ENCODE peak calls at places on chromosomes 13 and 19, in five cellular contexts. One of them, this sample, is unnamed.

GRCh38 chr13:24168392-24168750 is 7.9 kb downstream of the SPATA13 start:
- DNase-seq in stimulated activated CD4-positive, alpha-beta T cell treated with anti-CD3 and anti-CD28 coated beads, Interleukin-2, amount 100 ng/mL, for 48 hours: no peak
- DNase-seq in gastrocnemius medialis: no peak
- DNase-seq in activated CD4-positive, CD25-positive, alpha-beta regulatory T cell: no peak
- DNase-seq in bronchial epithelial cell: no peak
- DNase-seq in this sample: no peak

GRCh38 chr19:28313633-28314032 is 899.3 kb downstream of the UQCRFS1 start:
- DNase-seq in bronchial epithelial cell: no peak
- DNase-seq in activated CD4-positive, CD25-positive, alpha-beta regulatory T cell: no peak
- DNase-seq in gastrocnemius medialis: no peak
- DNase-seq in stimulated activated CD4-positive, alpha-beta T cell treated with anti-CD3 and anti-CD28 coated beads, Interleukin-2, amount 100 ng/mL, for 48 hours: no peak
- DNase-seq in this sample: no peak

GRCh38 chr13:41962994-41963393 is 2.1 kb upstream of the VWA8 start:
- DNase-seq in bronchial epithelial cell: peak; percentile 99
- DNase-seq in activated CD4-positive, CD25-positive, alpha-beta regulatory T cell: no peak
- DNase-seq in stimulated activated CD4-positive, alpha-beta T cell treated with anti-CD3 and anti-CD28 coated beads, Interleukin-2, amount 100 ng/mL, for 48 hours: no peak
- DNase-seq in gastrocnemius medialis: no peak
- DNase-seq in this sample: no peak

GRCh38 chr19:55348317-55349034 is 6.0 kb downstream of the COX6B2 start:
- DNase-seq in stimulated activated CD4-positive, alpha-beta T cell treated with anti-CD3 and anti-CD28 coated beads, Interleukin-2, amount 100 ng/mL, for 48 hours: no peak
- DNase-seq in activated CD4-positive, CD25-positive, alpha-beta regulatory T cell: no peak
- DNase-seq in bronchial epithelial cell: no peak
- DNase-seq in gastrocnemius medialis: no peak
- DNase-seq in this sample: no peak

GRCh38 chr13:75770164-75771145 is 134.3 kb downstream of the LMO7 start:
- DNase-seq in bronchial epithelial cell: peak; percentile 64
- DNase-seq in stimulated activated CD4-positive, alpha-beta T cell treated with anti-CD3 and anti-CD28 coated beads, Interleukin-2, amount 100 ng/mL, for 48 hours: no peak
- DNase-seq in activated CD4-positive, CD25-positive, alpha-beta regulatory T cell: no peak
- DNase-seq in gastrocnemius medialis: no peak
- DNase-seq in this sample: no peak

GRCh38 chr19:53908933-53909415 is at the start of gene CACNG7:
- DNase-seq in gastrocnemius medialis: no peak
- DNase-seq in activated CD4-positive, CD25-positive, alpha-beta regulatory T cell: no peak
- DNase-seq in stimulated activated CD4-positive, alpha-beta T cell treated with anti-CD3 and anti-CD28 coated beads, Interleukin-2, amount 100 ng/mL, for 48 hours: no peak
- DNase-seq in bronchial epithelial cell: no peak
- DNase-seq in this sample: peak; percentile 57

GRCh38 chr19:54136086-54136863 is 1.3 kb upstream of the CNOT3 start:
- DNase-seq in activated CD4-positive, CD25-positive, alpha-beta regulatory T cell: no peak
- DNase-seq in bronchial epithelial cell: peak; percentile 29
- DNase-seq in gastrocnemius medialis: no peak
- DNase-seq in stimulated activated CD4-positive, alpha-beta T cell treated with anti-CD3 and anti-CD28 coated beads, Interleukin-2, amount 100 ng/mL, for 48 hours: no peak
- DNase-seq in this sample: no peak

GRCh38 chr13:48370815-48371214 is 42.1 kb downstream of the LPAR6 start:
- DNase-seq in activated CD4-positive, CD25-positive, alpha-beta regulatory T cell: no peak
- DNase-seq in bronchial epithelial cell: no peak
- DNase-seq in gastrocnemius medialis: no peak
- DNase-seq in stimulated activated CD4-positive, alpha-beta T cell treated with anti-CD3 and anti-CD28 coated beads, Interleukin-2, amount 100 ng/mL, for 48 hours: no peak
- DNase-seq in this sample: no peak

GRCh38 chr13:26503826-26504594 is 53.5 kb upstream of the WASF3 start:
- DNase-seq in activated CD4-positive, CD25-positive, alpha-beta regulatory T cell: no peak
- DNase-seq in bronchial epithelial cell: no peak
- DNase-seq in gastrocnemius medialis: no peak
- DNase-seq in stimulated activated CD4-positive, alpha-beta T cell treated with anti-CD3 and anti-CD28 coated beads, Interleukin-2, amount 100 ng/mL, for 48 hours: no peak
- DNase-seq in this sample: no peak

GRCh38 chr13:59064042-59064441 is 1099.7 kb downstream of the DIAPH3 start:
- DNase-seq in gastrocnemius medialis: no peak
- DNase-seq in bronchial epithelial cell: no peak
- DNase-seq in activated CD4-positive, CD25-positive, alpha-beta regulatory T cell: no peak
- DNase-seq in stimulated activated CD4-positive, alpha-beta T cell treated with anti-CD3 and anti-CD28 coated beads, Interleukin-2, amount 100 ng/mL, for 48 hours: no peak
- DNase-seq in this sample: no peak

GRCh38 chr13:24683833-24684599 is 3.8 kb downstream of the ATP12A start:
- DNase-seq in bronchial epithelial cell: peak; percentile 15
- DNase-seq in activated CD4-positive, CD25-positive, alpha-beta regulatory T cell: peak; percentile 40
- DNase-seq in stimulated activated CD4-positive, alpha-beta T cell treated with anti-CD3 and anti-CD28 coated beads, Interleukin-2, amount 100 ng/mL, for 48 hours: peak; percentile 65
- DNase-seq in gastrocnemius medialis: peak; percentile 24
- DNase-seq in this sample: peak; percentile 59

GRCh38 chr19:15439078-15439799 is 10.5 kb downstream of the WIZ start:
- DNase-seq in stimulated activated CD4-positive, alpha-beta T cell treated with anti-CD3 and anti-CD28 coated beads, Interleukin-2, amount 100 ng/mL, for 48 hours: no peak
- DNase-seq in bronchial epithelial cell: no peak
- DNase-seq in gastrocnemius medialis: no peak
- DNase-seq in activated CD4-positive, CD25-positive, alpha-beta regulatory T cell: no peak
- DNase-seq in this sample: no peak

GRCh38 chr13:41007359-41008118 is 11.6 kb downstream of the ELF1 start:
- DNase-seq in gastrocnemius medialis: no peak
- DNase-seq in bronchial epithelial cell: peak; percentile 62
- DNase-seq in activated CD4-positive, CD25-positive, alpha-beta regulatory T cell: no peak
- DNase-seq in stimulated activated CD4-positive, alpha-beta T cell treated with anti-CD3 and anti-CD28 coated beads, Interleukin-2, amount 100 ng/mL, for 48 hours: no peak
- DNase-seq in this sample: no peak

GRCh38 chr13:108957369-108958012 is 328.1 kb downstream of the MYO16 start:
- DNase-seq in stimulated activated CD4-positive, alpha-beta T cell treated with anti-CD3 and anti-CD28 coated beads, Interleukin-2, amount 100 ng/mL, for 48 hours: no peak
- DNase-seq in bronchial epithelial cell: peak; percentile 92
- DNase-seq in activated CD4-positive, CD25-positive, alpha-beta regulatory T cell: no peak
- DNase-seq in gastrocnemius medialis: no peak
- DNase-seq in this sample: no peak

GRCh38 chr13:39951301-39951700 is 295.8 kb downstream of the COG6 start:
- DNase-seq in activated CD4-positive, CD25-positive, alpha-beta regulatory T cell: no peak
- DNase-seq in stimulated activated CD4-positive, alpha-beta T cell treated with anti-CD3 and anti-CD28 coated beads, Interleukin-2, amount 100 ng/mL, for 48 hours: no peak
- DNase-seq in gastrocnemius medialis: no peak
- DNase-seq in bronchial epithelial cell: no peak
- DNase-seq in this sample: no peak

GRCh38 chr13:99103536-99103935 is 97.1 kb upstream of the UBAC2 start:
- DNase-seq in activated CD4-positive, CD25-positive, alpha-beta regulatory T cell: no peak
- DNase-seq in bronchial epithelial cell: no peak
- DNase-seq in gastrocnemius medialis: no peak
- DNase-seq in stimulated activated CD4-positive, alpha-beta T cell treated with anti-CD3 and anti-CD28 coated beads, Interleukin-2, amount 100 ng/mL, for 48 hours: no peak
- DNase-seq in this sample: no peak

GRCh38 chr13:81686877-81687276 is 1346.0 kb upstream of the SPRY2 start:
- DNase-seq in stimulated activated CD4-positive, alpha-beta T cell treated with anti-CD3 and anti-CD28 coated beads, Interleukin-2, amount 100 ng/mL, for 48 hours: no peak
- DNase-seq in bronchial epithelial cell: peak; percentile 44
- DNase-seq in gastrocnemius medialis: no peak
- DNase-seq in activated CD4-positive, CD25-positive, alpha-beta regulatory T cell: no peak
- DNase-seq in this sample: no peak

GRCh38 chr13:114129649-114130062 is 2.8 kb downstream of the RASA3 start:
- DNase-seq in gastrocnemius medialis: no peak
- DNase-seq in activated CD4-positive, CD25-positive, alpha-beta regulatory T cell: no peak
- DNase-seq in stimulated activated CD4-positive, alpha-beta T cell treated with anti-CD3 and anti-CD28 coated beads, Interleukin-2, amount 100 ng/mL, for 48 hours: no peak
- DNase-seq in bronchial epithelial cell: no peak
- DNase-seq in this sample: no peak

GRCh38 chr13:97275775-97276501 is 53.8 kb downstream of the MBNL2 start:
- DNase-seq in bronchial epithelial cell: no peak
- DNase-seq in stimulated activated CD4-positive, alpha-beta T cell treated with anti-CD3 and anti-CD28 coated beads, Interleukin-2, amount 100 ng/mL, for 48 hours: no peak
- DNase-seq in gastrocnemius medialis: no peak
- DNase-seq in activated CD4-positive, CD25-positive, alpha-beta regulatory T cell: no peak
- DNase-seq in this sample: no peak

GRCh38 chr13:25232937-25233515 is 54.3 kb downstream of the MTMR6 start:
- DNase-seq in bronchial epithelial cell: peak; percentile 44
- DNase-seq in stimulated activated CD4-positive, alpha-beta T cell treated with anti-CD3 and anti-CD28 coated beads, Interleukin-2, amount 100 ng/mL, for 48 hours: no peak
- DNase-seq in gastrocnemius medialis: no peak
- DNase-seq in activated CD4-positive, CD25-positive, alpha-beta regulatory T cell: no peak
- DNase-seq in this sample: no peak

GRCh38 chr13:96650301-96650886 is 343.9 kb downstream of the OXGR1 start:
- DNase-seq in activated CD4-positive, CD25-positive, alpha-beta regulatory T cell: no peak
- DNase-seq in stimulated activated CD4-positive, alpha-beta T cell treated with anti-CD3 and anti-CD28 coated beads, Interleukin-2, amount 100 ng/mL, for 48 hours: no peak
- DNase-seq in bronchial epithelial cell: peak; percentile 94
- DNase-seq in gastrocnemius medialis: no peak
- DNase-seq in this sample: no peak

GRCh38 chr13:44955421-44955820 is 33.9 kb downstream of the NUFIP1 start:
- DNase-seq in stimulated activated CD4-positive, alpha-beta T cell treated with anti-CD3 and anti-CD28 coated beads, Interleukin-2, amount 100 ng/mL, for 48 hours: no peak
- DNase-seq in activated CD4-positive, CD25-positive, alpha-beta regulatory T cell: no peak
- DNase-seq in gastrocnemius medialis: no peak
- DNase-seq in bronchial epithelial cell: no peak
- DNase-seq in this sample: no peak

GRCh38 chr13:99018418-99019180 is 40.7 kb upstream of the DOCK9 start:
- DNase-seq in stimulated activated CD4-positive, alpha-beta T cell treated with anti-CD3 and anti-CD28 coated beads, Interleukin-2, amount 100 ng/mL, for 48 hours: no peak
- DNase-seq in bronchial epithelial cell: peak; percentile 59
- DNase-seq in gastrocnemius medialis: no peak
- DNase-seq in activated CD4-positive, CD25-positive, alpha-beta regulatory T cell: no peak
- DNase-seq in this sample: no peak

GRCh38 chr13:29859971-29860370 is 9.6 kb upstream of the UBL3 start:
- DNase-seq in stimulated activated CD4-positive, alpha-beta T cell treated with anti-CD3 and anti-CD28 coated beads, Interleukin-2, amount 100 ng/mL, for 48 hours: no peak
- DNase-seq in activated CD4-positive, CD25-positive, alpha-beta regulatory T cell: no peak
- DNase-seq in bronchial epithelial cell: peak; percentile 73
- DNase-seq in gastrocnemius medialis: no peak
- DNase-seq in this sample: no peak

GRCh38 chr19:35154535-35155406 is at the start of gene FXYD5:
- DNase-seq in activated CD4-positive, CD25-positive, alpha-beta regulatory T cell: peak; percentile 57
- DNase-seq in bronchial epithelial cell: peak; percentile 69
- DNase-seq in gastrocnemius medialis: peak; percentile 32
- DNase-seq in stimulated activated CD4-positive, alpha-beta T cell treated with anti-CD3 and anti-CD28 coated beads, Interleukin-2, amount 100 ng/mL, for 48 hours: peak; percentile 74
- DNase-seq in this sample: no peak

GRCh38 chr13:65497265-65497664 is 1732.9 kb downstream of the PCDH9 start:
- DNase-seq in gastrocnemius medialis: no peak
- DNase-seq in activated CD4-positive, CD25-positive, alpha-beta regulatory T cell: no peak
- DNase-seq in bronchial epithelial cell: peak; percentile 2
- DNase-seq in stimulated activated CD4-positive, alpha-beta T cell treated with anti-CD3 and anti-CD28 coated beads, Interleukin-2, amount 100 ng/mL, for 48 hours: no peak
- DNase-seq in this sample: no peak

GRCh38 chr13:39998166-39998565 is 342.7 kb downstream of the COG6 start:
- DNase-seq in activated CD4-positive, CD25-positive, alpha-beta regulatory T cell: no peak
- DNase-seq in gastrocnemius medialis: no peak
- DNase-seq in bronchial epithelial cell: no peak
- DNase-seq in stimulated activated CD4-positive, alpha-beta T cell treated with anti-CD3 and anti-CD28 coated beads, Interleukin-2, amount 100 ng/mL, for 48 hours: no peak
- DNase-seq in this sample: no peak

GRCh38 chr13:107753286-107753685 is 462.1 kb downstream of the LIG4 start:
- DNase-seq in stimulated activated CD4-positive, alpha-beta T cell treated with anti-CD3 and anti-CD28 coated beads, Interleukin-2, amount 100 ng/mL, for 48 hours: no peak
- DNase-seq in bronchial epithelial cell: no peak
- DNase-seq in activated CD4-positive, CD25-positive, alpha-beta regulatory T cell: no peak
- DNase-seq in gastrocnemius medialis: no peak
- DNase-seq in this sample: no peak

GRCh38 chr19:41175825-41176734 is 16.9 kb upstream of the CYP2S1 start:
- DNase-seq in gastrocnemius medialis: peak; percentile 38
- DNase-seq in activated CD4-positive, CD25-positive, alpha-beta regulatory T cell: no peak
- DNase-seq in stimulated activated CD4-positive, alpha-beta T cell treated with anti-CD3 and anti-CD28 coated beads, Interleukin-2, amount 100 ng/mL, for 48 hours: peak; percentile 14
- DNase-seq in bronchial epithelial cell: peak; percentile 86
- DNase-seq in this sample: no peak

GRCh38 chr19:6233051-6233826 is 46.5 kb downstream of the MLLT1 start:
- DNase-seq in stimulated activated CD4-positive, alpha-beta T cell treated with anti-CD3 and anti-CD28 coated beads, Interleukin-2, amount 100 ng/mL, for 48 hours: no peak
- DNase-seq in bronchial epithelial cell: no peak
- DNase-seq in gastrocnemius medialis: peak; percentile 59
- DNase-seq in activated CD4-positive, CD25-positive, alpha-beta regulatory T cell: no peak
- DNase-seq in this sample: no peak

GRCh38 chr13:50422181-50423148 is 407.2 kb downstream of the KCNRG start:
- DNase-seq in gastrocnemius medialis: no peak
- DNase-seq in stimulated activated CD4-positive, alpha-beta T cell treated with anti-CD3 and anti-CD28 coated beads, Interleukin-2, amount 100 ng/mL, for 48 hours: no peak
- DNase-seq in activated CD4-positive, CD25-positive, alpha-beta regulatory T cell: no peak
- DNase-seq in bronchial epithelial cell: no peak
- DNase-seq in this sample: no peak

GRCh38 chr19:8396563-8397203 is 6.5 kb downstream of the RAB11B start:
- DNase-seq in gastrocnemius medialis: peak; percentile 54
- DNase-seq in bronchial epithelial cell: peak; percentile 38
- DNase-seq in activated CD4-positive, CD25-positive, alpha-beta regulatory T cell: peak; percentile 28
- DNase-seq in stimulated activated CD4-positive, alpha-beta T cell treated with anti-CD3 and anti-CD28 coated beads, Interleukin-2, amount 100 ng/mL, for 48 hours: peak; percentile 66
- DNase-seq in this sample: no peak

GRCh38 chr19:33344611-33345010 is 28.9 kb upstream of the CEBPG start:
- DNase-seq in bronchial epithelial cell: no peak
- DNase-seq in stimulated activated CD4-positive, alpha-beta T cell treated with anti-CD3 and anti-CD28 coated beads, Interleukin-2, amount 100 ng/mL, for 48 hours: no peak
- DNase-seq in gastrocnemius medialis: no peak
- DNase-seq in activated CD4-positive, CD25-positive, alpha-beta regulatory T cell: no peak
- DNase-seq in this sample: no peak

GRCh38 chr13:106373989-106374572 is 161.4 kb downstream of the EFNB2 start:
- DNase-seq in stimulated activated CD4-positive, alpha-beta T cell treated with anti-CD3 and anti-CD28 coated beads, Interleukin-2, amount 100 ng/mL, for 48 hours: no peak
- DNase-seq in activated CD4-positive, CD25-positive, alpha-beta regulatory T cell: no peak
- DNase-seq in bronchial epithelial cell: peak; percentile 42
- DNase-seq in gastrocnemius medialis: no peak
- DNase-seq in this sample: no peak

GRCh38 chr13:41199061-41199460 is 4.7 kb upstream of the KBTBD7 start:
- DNase-seq in stimulated activated CD4-positive, alpha-beta T cell treated with anti-CD3 and anti-CD28 coated beads, Interleukin-2, amount 100 ng/mL, for 48 hours: no peak
- DNase-seq in activated CD4-positive, CD25-positive, alpha-beta regulatory T cell: no peak
- DNase-seq in gastrocnemius medialis: no peak
- DNase-seq in bronchial epithelial cell: no peak
- DNase-seq in this sample: no peak

This sample was measured in neuronal stem cell.